ENCODE peak calls at places on chromosomes 13 and 19, in six cellular contexts. H, Q, B, D, X and L are unnamed samples.

GRCh38 chr13:34258646-34259386 is 440.9 kb downstream of the RFC3 start:
- DNase-seq in X (no peak), D (no peak), H (no peak), B (no peak), Q (no peak), L (no peak)

GRCh38 chr19:48635263-48635965 is 1.8 kb downstream of the DBP start:
- DNase-seq in X (peak; percentile 57), D (no peak), B (peak; percentile 54), Q (peak; percentile 76), H (peak; percentile 81), L (peak; percentile 78)

GRCh38 chr13:29621401-29621800 is 25.9 kb upstream of the SLC7A1 start:
- DNase-seq in Q (no peak), B (no peak), X (no peak), D (no peak), H (no peak), L (no peak)

GRCh38 chr19:38977445-38978314 is 2.1 kb upstream of the FBXO17 start:
- DNase-seq in B (no peak), H (peak; percentile 81), Q (no peak), X (no peak), D (no peak), L (no peak)

GRCh38 chr19:37160153-37160552 is 12.3 kb downstream of the ZNF585A start:
- DNase-seq in D (no peak), B (no peak), H (no peak), Q (no peak), X (no peak), L (no peak)

GRCh38 chr13:97259787-97260641 is 37.9 kb downstream of the MBNL2 start:
- DNase-seq in H (no peak), Q (no peak), B (peak; percentile 49), D (peak; percentile 34), X (no peak), L (no peak)

GRCh38 chr13:33452873-33453558 is 167.5 kb upstream of the STARD13 start:
- DNase-seq in B (no peak), Q (no peak), X (no peak), H (no peak), D (no peak), L (no peak)

GRCh38 chr13:39410089-39410901 is 192.7 kb downstream of the LHFPL6 start:
- DNase-seq in X (no peak), Q (no peak), D (peak; percentile 85), B (no peak), H (no peak), L (no peak)

GRCh38 chr19:741506-742131 is 9.3 kb upstream of the MISP start:
- DNase-seq in H (peak; percentile 31), D (no peak), Q (no peak), X (no peak), B (peak; percentile 18), L (peak; percentile 11)

GRCh38 chr19:13646758-13647157 is 117.6 kb upstream of the MRI1 start:
- DNase-seq in B (no peak), D (no peak), H (no peak), X (no peak), Q (no peak), L (no peak)

GRCh38 chr13:49373699-49374098 is 70.2 kb downstream of the CAB39L start:
- DNase-seq in D (no peak), H (no peak), X (no peak), B (no peak), Q (no peak), L (no peak)

GRCh38 chr13:51764184-51765141 is 39.5 kb downstream of the DHRS12 start:
- DNase-seq in D (peak; percentile 94), Q (peak; percentile 59), X (peak; percentile 2), B (peak; percentile 51), H (peak; percentile 83), L (peak; percentile 39)

GRCh38 chr19:48481191-48481500 is 12.0 kb downstream of the CYTH2 start:
- DNase-seq in H (no peak), D (no peak), B (no peak), Q (no peak), X (no peak), L (no peak)

GRCh38 chr13:113305208-113305607 is 8.2 kb downstream of the LAMP1 start:
- DNase-seq in X (no peak), B (no peak), D (peak; percentile 60), Q (peak; percentile 35), H (no peak), L (no peak)

GRCh38 chr19:42370667-42371066 is 19.4 kb downstream of the CNFN start:
- DNase-seq in H (no peak), X (no peak), Q (no peak), B (no peak), D (no peak), L (no peak)

GRCh38 chr19:8973501-8974091 is 36.6 kb downstream of the MUC16 start:
- DNase-seq in D (no peak), H (no peak), B (peak; percentile 66), Q (no peak), X (no peak), L (no peak)

GRCh38 chr19:18204394-18205179 is 745 bp upstream of the RAB3A start:
- DNase-seq in B (no peak), Q (no peak), D (no peak), H (no peak), X (peak; percentile 75), L (no peak)

GRCh38 chr13:29935309-29935981 is 85.0 kb upstream of the UBL3 start:
- DNase-seq in D (no peak), Q (peak; percentile 85), H (peak; percentile 83), X (peak; percentile 64), B (no peak), L (peak; percentile 51)

GRCh38 chr19:1657632-1658445 is 5.4 kb upstream of the TCF3 start:
- DNase-seq in X (no peak), D (no peak), H (no peak), Q (no peak), B (peak; percentile 41), L (no peak)

GRCh38 chr13:50527612-50528509 is 315.6 kb downstream of the DLEU7 start:
- DNase-seq in X (no peak), B (no peak), H (no peak), D (no peak), Q (no peak), L (no peak)

GRCh38 chr13:27997904-27998522 is 9.5 kb upstream of the URAD start:
- DNase-seq in D (peak; percentile 28), Q (peak; percentile 23), X (no peak), B (peak; percentile 59), H (peak; percentile 33), L (no peak)

GRCh38 chr19:48624067-48624594 is 4.8 kb downstream of the SPHK2 start:
- DNase-seq in D (peak; percentile 98), H (peak; percentile 99), Q (peak; percentile 97), X (peak; percentile 98), B (no peak), L (peak; percentile 87)

GRCh38 chr13:48908381-48909087 is 67.2 kb upstream of the FNDC3A start:
- DNase-seq in B (peak; percentile 80), D (peak; percentile 81), H (no peak), X (no peak), Q (no peak), L (no peak)

GRCh38 chr13:45370922-45371406 is 30.0 kb upstream of the TPT1 start:
- DNase-seq in Q (no peak), B (peak; percentile 60), X (no peak), H (peak; percentile 59), D (peak; percentile 82), L (peak; percentile 31)

GRCh38 chr13:67515895-67516294 is 285.8 kb upstream of the PCDH9 start:
- DNase-seq in B (peak; percentile 70), Q (peak; percentile 32), H (no peak), D (peak; percentile 87), X (peak; percentile 3), L (no peak)

GRCh38 chr13:105758929-105759328 is 776.5 kb downstream of the EFNB2 start:
- DNase-seq in D (no peak), X (no peak), H (no peak), Q (no peak), B (no peak), L (no peak)

GRCh38 chr19:33862991-33863390 is 66.3 kb downstream of the KCTD15 start:
- DNase-seq in B (no peak), X (no peak), D (no peak), Q (no peak), H (no peak), L (no peak)

GRCh38 chr13:75418997-75419396 is 63.0 kb downstream of the TBC1D4 start:
- DNase-seq in Q (no peak), X (no peak), B (no peak), H (no peak), D (peak; percentile 63), L (no peak)

GRCh38 chr13:40764587-40765403 is 6.2 kb downstream of the MRPS31 start:
- DNase-seq in H (peak; percentile 69), X (no peak), B (no peak), Q (no peak), D (no peak), L (peak; percentile 17)

GRCh38 chr19:7456964-7457541 is 31.8 kb downstream of the PEX11G start:
- DNase-seq in H (peak; percentile 24), X (no peak), D (no peak), B (peak; percentile 55), Q (no peak), L (no peak)

GRCh38 chr19:45901432-45901903 is 945 bp downstream of the MYPOP start:
- DNase-seq in D (peak; percentile 32), B (no peak), H (peak; percentile 53), Q (peak; percentile 40), X (peak; percentile 17), L (peak; percentile 44)

GRCh38 chr13:49020328-49020727 is 44.6 kb downstream of the FNDC3A start:
- DNase-seq in X (no peak), H (no peak), D (no peak), Q (no peak), B (no peak), L (no peak)